ENCODE peak calls at places on chromosomes 1 and 21, in seven cellular contexts. T is mesenchymal stem cell, X is neuronal stem cell, P is IMR-90, B is H9, Q is H1, V is trophoblast cell. M is an unnamed sample.

GRCh38 chr1:199766219-199766792 is 261.2 kb upstream of the NR5A2 start:
- DNase-seq in T (no peak), X (no peak), Q (no peak), P (no peak), B (no peak), V (no peak), M (no peak)

GRCh38 chr1:238562376-238562775 is 671.7 kb upstream of the ZP4 start:
- DNase-seq in X (no peak), V (no peak), P (peak; percentile 38), Q (no peak), T (no peak), B (no peak), M (no peak)

GRCh38 chr1:24995121-24995520 is 65.0 kb upstream of the RUNX3 start:
- DNase-seq in B (no peak), V (no peak), X (no peak), Q (no peak), T (no peak), P (no peak), M (no peak)

GRCh38 chr1:188715566-188715965 is 1762.1 kb downstream of the BRINP3 start:
- DNase-seq in B (no peak), T (no peak), Q (no peak), X (no peak), V (peak; percentile 12), P (no peak), M (peak; percentile 29)

GRCh38 chr1:170863600-170863999 is 71.7 kb upstream of the MROH9 start:
- DNase-seq in T (no peak), X (no peak), B (no peak), P (no peak), Q (no peak), V (no peak), M (no peak)

GRCh38 chr1:75614455-75615379 is 3.8 kb upstream of the SLC44A5 start:
- DNase-seq in Q (peak; percentile 79), X (peak; percentile 73), T (peak; percentile 49), B (peak; percentile 84), V (peak; percentile 54), P (peak; percentile 4), M (peak; percentile 85)

GRCh38 chr1:111476761-111477309 is 3.1 kb downstream of the C1orf162 start:
- DNase-seq in T (no peak), V (no peak), B (no peak), Q (no peak), X (no peak), P (no peak), M (no peak)

GRCh38 chr1:218930879-218931278 is 242.8 kb upstream of the LYPLAL1 start:
- DNase-seq in T (peak; percentile 42), X (no peak), B (no peak), Q (no peak), P (peak; percentile 78), V (no peak), M (no peak)

GRCh38 chr1:31712625-31713024 is 8.8 kb upstream of the COL16A1 start:
- DNase-seq in P (peak; percentile 86), X (no peak), T (peak; percentile 87), B (no peak), Q (no peak), V (peak; percentile 65), M (peak; percentile 84)

GRCh38 chr1:184242507-184242943 is 144.3 kb upstream of the C1orf21 start:
- DNase-seq in V (no peak), B (no peak), P (peak; percentile 91), X (peak; percentile 21), Q (no peak), T (peak; percentile 83), M (peak; percentile 82)

GRCh38 chr21:31988492-31989285 is 115.9 kb downstream of the HUNK start:
- DNase-seq in B (no peak), T (peak; percentile 12), Q (no peak), X (no peak), P (peak; percentile 32), V (no peak), M (peak; percentile 12)

GRCh38 chr21:42845296-42845965 is 33.9 kb downstream of the WDR4 start:
- DNase-seq in P (no peak), V (no peak), X (no peak), Q (no peak), B (peak; percentile 17), T (no peak), M (no peak)

GRCh38 chr1:174174461-174175329 is 15.4 kb downstream of the RABGAP1L start:
- DNase-seq in Q (no peak), P (no peak), V (peak; percentile 84), T (no peak), B (no peak), X (no peak), M (no peak)

GRCh38 chr1:46687095-46687659 is 15.5 kb downstream of the TEX38 start:
- DNase-seq in B (no peak), T (no peak), X (no peak), Q (no peak), P (peak; percentile 40), V (no peak), M (no peak)

GRCh38 chr1:229841230-229841629 is 215.2 kb downstream of the URB2 start:
- DNase-seq in Q (no peak), P (no peak), B (no peak), X (no peak), T (no peak), V (no peak), M (no peak)

GRCh38 chr1:201634261-201634660 is 95.3 kb downstream of the NAV1 start:
- DNase-seq in P (peak; percentile 78), B (no peak), X (no peak), Q (no peak), V (no peak), T (peak; percentile 81), M (no peak)

GRCh38 chr1:198773030-198773429 is 134.2 kb downstream of the PTPRC start:
- DNase-seq in Q (no peak), V (no peak), X (no peak), B (no peak), T (no peak), P (no peak), M (no peak)

GRCh38 chr1:209486861-209487260 is 96.7 kb upstream of the CAMK1G start:
- DNase-seq in Q (no peak), P (peak; percentile 10), X (no peak), T (peak; percentile 60), V (no peak), B (no peak), M (no peak)

GRCh38 chr1:219537182-219537581 is 75.7 kb downstream of the ZC3H11B start:
- DNase-seq in P (no peak), X (no peak), V (peak; percentile 30), Q (no peak), T (peak; percentile 70), B (no peak), M (peak; percentile 55)

GRCh38 chr1:66478116-66478515 is 55.8 kb upstream of the SGIP1 start:
- DNase-seq in Q (no peak), V (peak; percentile 28), B (no peak), X (no peak), P (peak; percentile 54), T (peak; percentile 39), M (no peak)

GRCh38 chr21:36640260-36641244 is 58.4 kb upstream of the SIM2 start:
- DNase-seq in Q (no peak), V (peak; percentile 11), P (peak; percentile 23), B (peak; percentile 35), X (no peak), T (peak; percentile 8), M (peak; percentile 67)

GRCh38 chr1:212727386-212728181 is 27.9 kb upstream of the BATF3 start:
- DNase-seq in Q (no peak), P (peak; percentile 54), X (no peak), T (peak; percentile 67), B (no peak), V (peak; percentile 90), M (no peak)

GRCh38 chr1:182841368-182841988 is 2.3 kb downstream of the DHX9 start:
- DNase-seq in B (no peak), P (peak; percentile 72), T (peak; percentile 59), V (peak; percentile 47), Q (no peak), X (no peak), M (peak; percentile 13)

GRCh38 chr1:179599623-179600249 is 8.1 kb downstream of the TDRD5 start:
- DNase-seq in Q (no peak), B (no peak), P (peak; percentile 30), X (no peak), T (peak; percentile 35), V (peak; percentile 84), M (no peak)

GRCh38 chr21:44566403-44566802 is 7.1 kb upstream of the KRTAP10-4 start:
- DNase-seq in Q (no peak), V (peak; percentile 7), P (no peak), T (no peak), B (no peak), X (no peak), M (no peak)

GRCh38 chr1:247407180-247407616 is 8.8 kb upstream of the NLRP3 start:
- DNase-seq in X (no peak), T (no peak), P (no peak), Q (no peak), V (peak; percentile 32), B (no peak), M (no peak)

GRCh38 chr1:93033785-93034184 is 45.3 kb upstream of the MTF2 start:
- DNase-seq in P (peak; percentile 9), V (no peak), B (no peak), X (no peak), T (peak; percentile 47), Q (no peak), M (no peak)

GRCh38 chr21:44370027-44370735 is 16.8 kb downstream of the TRPM2 start:
- DNase-seq in T (peak; percentile 61), Q (peak; percentile 77), X (peak; percentile 37), B (peak; percentile 75), V (peak; percentile 25), P (peak; percentile 7), M (no peak)

GRCh38 chr1:42963378-42964005 is 4.8 kb upstream of the SLC2A1 start:
- DNase-seq in P (peak; percentile 97), B (no peak), Q (no peak), T (peak; percentile 92), V (peak; percentile 79), X (no peak), M (no peak)

GRCh38 chr1:167708940-167709389 is 12.8 kb upstream of the MPZL1 start:
- DNase-seq in T (no peak), P (no peak), X (no peak), Q (no peak), B (no peak), V (no peak), M (peak; percentile 38)
- H4K8ac ChIP-seq in T (no peak overlapping the region), P (no peak overlapping the region), X (no peak overlapping the region), Q (no peak overlapping the region), B (no peak overlapping the region), V (no peak overlapping the region), M (no peak overlapping the region)

GRCh38 chr1:113821916-113822315 is 9.6 kb upstream of the RSBN1 start:
- DNase-seq in Q (no peak), X (no peak), T (no peak), V (no peak), P (no peak), B (no peak), M (no peak)
- H3K79me1 ChIP-seq in Q (no peaks in the 10 kb centered on the region), X (no peaks in the 10 kb centered on the region), T (no peaks in the 10 kb centered on the region), V (no peaks in the 10 kb centered on the region), P (no peaks in the 10 kb centered on the region), B (no peaks in the 10 kb centered on the region), M (no peaks in the 10 kb centered on the region)

GRCh38 chr1:175554586-175554985 is 188.8 kb downstream of the TNR start:
- DNase-seq in Q (no peak), V (no peak), X (no peak), T (peak; percentile 66), B (no peak), P (no peak), M (no peak)
- H3K4me2 ChIP-seq in Q (no peak overlapping the region), V (no peak overlapping the region), X (no peak overlapping the region), T (no peak overlapping the region), B (no peak overlapping the region), P (no peak overlapping the region), M (no peak overlapping the region)

DNA sequence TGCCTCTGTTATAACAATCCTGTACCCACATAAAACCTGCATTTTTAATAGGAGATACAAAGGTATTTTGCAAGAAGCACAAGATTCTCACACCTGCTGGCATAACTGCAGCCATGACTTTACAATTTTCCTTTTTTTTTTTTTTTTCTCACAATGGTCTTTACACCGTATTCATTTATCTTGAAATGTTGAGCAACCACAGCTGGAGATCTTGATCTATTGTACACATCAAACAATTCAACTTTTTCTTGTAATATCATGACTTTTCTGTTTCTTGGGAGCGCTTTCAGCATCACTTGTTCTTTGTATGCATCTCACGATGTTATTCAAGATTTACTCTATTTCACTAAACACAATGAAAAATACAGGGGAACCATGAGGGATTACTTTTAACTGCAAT is 651.4 kb downstream of the KCNT2 start:
- DNase-seq in X (no peak), T (no peak), Q (no peak), B (no peak), V (no peak), P (no peak), M (no peak)
- H4K8ac ChIP-seq in X (no peak overlapping the region), T (no peak overlapping the region), Q (no peak overlapping the region), B (no peak overlapping the region), V (no peak overlapping the region), P (no peak overlapping the region), M (no peak overlapping the region)

M was measured in mesendoderm.